ENCODE peak calls at places on chromosome 10, in seven cellular contexts. G is mesendoderm; W is psoas muscle; U is CD8-positive, alpha-beta memory T cell; R is spleen; K is mucosa of descending colon; V is pancreas. L is an unnamed sample.
A peak's percentile ranks its signal among the peaks of the same experiment; 100 is the strongest.

GRCh38 chr10:10942441-10942840 is 75.2 kb upstream of the CELF2 start:
- DNase-seq in G (no peak), W (no peak), U (no peak), R (no peak), K (no peak), V (no peak), L (no peak)

GRCh38 chr10:86958831-86959736 is 685 bp downstream of the SNCG start:
- DNase-seq in G (peak; percentile 79), W (peak; percentile 68), U (no peak), R (peak; percentile 81), K (no peak), V (no peak), L (peak; percentile 51)

GRCh38 chr10:64277536-64277935 is 756.3 kb downstream of the REEP3 start:
- DNase-seq in G (no peak), W (no peak), U (no peak), R (no peak), K (no peak), V (no peak), L (no peak)

GRCh38 chr10:114631678-114632417 is 26.2 kb downstream of the ABLIM1 start:
- DNase-seq in G (peak; percentile 73), W (peak; percentile 50), U (peak; percentile 18), R (peak; percentile 78), K (peak; percentile 56), V (peak; percentile 51), L (peak; percentile 33)

GRCh38 chr10:43407148-43407575 is 1.8 kb downstream of the HNRNPF start:
- DNase-seq in G (peak; percentile 46), W (peak; percentile 61), U (peak; percentile 62), R (peak; percentile 95), K (peak; percentile 71), V (peak; percentile 58), L (peak; percentile 32)

GRCh38 chr10:114611617-114612016 is 46.5 kb downstream of the ABLIM1 start:
- DNase-seq in G (no peak), W (no peak), U (no peak), R (no peak), K (no peak), V (no peak), L (peak; percentile 62)

GRCh38 chr10:107059872-107060271 is 104.6 kb downstream of the SORCS1 start:
- DNase-seq in G (no peak), W (no peak), U (no peak), R (no peak), K (no peak), V (no peak), L (no peak)

GRCh38 chr10:93026072-93026471 is 34.5 kb upstream of the CYP26C1 start:
- DNase-seq in G (no peak), W (no peak), U (no peak), R (no peak), K (no peak), V (no peak), L (no peak)

GRCh38 chr10:75261813-75262725 is 26.3 kb upstream of the COMTD1 start:
- DNase-seq in G (no peak), W (no peak), U (no peak), R (no peak), K (peak; percentile 36), V (peak; percentile 86), L (peak; percentile 37)

GRCh38 chr10:124087672-124088634 is 5.4 kb downstream of the CHST15 start:
- DNase-seq in G (no peak), W (no peak), U (no peak), R (no peak), K (peak; percentile 81), V (peak; percentile 47), L (no peak)

GRCh38 chr10:69179089-69179742 is 818 bp upstream of the SUPV3L1 start:
- DNase-seq in G (no peak), W (no peak), U (no peak), R (no peak), K (peak; percentile 37), V (peak; percentile 37), L (no peak)

GRCh38 chr10:71621783-71622526 is 97.6 kb downstream of the C10orf105 start:
- DNase-seq in G (peak; percentile 82), W (peak; percentile 41), U (no peak), R (no peak), K (no peak), V (peak; percentile 25), L (no peak)

GRCh38 chr10:71620642-71621041 is 98.9 kb downstream of the C10orf105 start:
- DNase-seq in G (no peak), W (no peak), U (no peak), R (no peak), K (no peak), V (no peak), L (no peak)

GRCh38 chr10:71623098-71623985 is 96.2 kb downstream of the C10orf105 start:
- DNase-seq in G (peak; percentile 68), W (no peak), U (no peak), R (no peak), K (no peak), V (no peak), L (peak; percentile 32)

GRCh38 chr10:71622656-71623055 is 96.9 kb downstream of the C10orf105 start:
- DNase-seq in G (no peak), W (no peak), U (no peak), R (no peak), K (no peak), V (no peak), L (no peak)

GRCh38 chr10:71621263-71621751 is 98.3 kb downstream of the C10orf105 start:
- DNase-seq in G (peak; percentile 88), W (peak; percentile 52), U (no peak), R (no peak), K (no peak), V (no peak), L (peak; percentile 46)
- H3K4me3 ChIP-seq in G (no peak overlapping the region), W (no peak overlapping the region), U (no peak overlapping the region), R (no peak overlapping the region), K (no peak overlapping the region), V (no peak overlapping the region), L (no peak overlapping the region)

GRCh38 chr10:128896964-128897363 is 570.1 kb upstream of the MGMT start:
- DNase-seq in G (no peak), W (no peak), U (no peak), R (no peak), K (no peak), V (no peak), L (no peak)
- H3K4me3 ChIP-seq in G (no peak overlapping the region), W (no peak overlapping the region), U (no peak overlapping the region), R (no peak overlapping the region), K (no peak overlapping the region), V (no peak overlapping the region), L (no peak overlapping the region)

DNA sequence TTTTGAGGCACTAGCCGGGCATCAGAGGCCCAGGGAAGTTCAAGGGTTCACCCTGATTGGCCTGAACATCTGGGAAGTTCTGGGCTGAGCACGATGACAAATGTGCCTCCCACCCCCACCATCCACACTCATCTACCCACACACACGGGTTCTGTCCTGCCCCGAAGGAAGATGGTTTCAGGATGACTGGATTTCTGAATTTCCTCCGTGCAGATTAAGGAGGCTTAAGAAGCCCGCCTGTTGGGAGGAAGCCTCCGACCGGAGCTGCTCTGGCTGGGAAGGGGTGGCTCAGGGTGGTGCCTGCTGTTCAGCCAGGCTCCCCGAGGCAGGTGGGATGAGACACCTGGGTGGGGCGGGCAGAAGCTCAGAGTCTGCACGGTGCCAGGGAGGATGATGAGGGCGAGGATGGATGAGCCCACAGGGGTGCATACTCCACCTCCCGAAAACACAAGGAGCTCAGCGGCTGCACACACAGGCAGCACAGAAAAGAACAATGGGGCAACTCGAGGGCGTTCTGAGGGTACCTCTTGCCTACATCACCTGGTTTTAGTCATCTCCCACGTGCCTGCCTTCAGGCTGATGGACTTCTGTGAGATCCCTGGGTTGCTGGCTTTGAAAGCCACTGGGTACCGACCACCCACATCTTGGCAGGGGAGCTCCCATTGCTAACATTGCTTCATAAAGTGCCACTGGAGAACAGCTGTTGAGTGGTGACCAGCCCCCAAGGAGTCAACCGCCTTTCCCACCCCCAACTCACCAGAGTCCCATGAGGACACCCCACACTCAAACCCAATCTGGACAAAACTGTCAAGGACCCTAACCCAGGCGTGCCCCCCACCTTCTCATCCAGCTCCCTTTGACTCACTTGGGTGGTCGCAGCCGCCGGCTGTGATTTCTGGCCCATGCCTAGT is 41.2 kb downstream of the CALML3 start:
- DNase-seq in G (no peak), W (no peak), U (no peak), R (peak; percentile 65), K (no peak), V (no peak), L (peak; percentile 62)
- H3K4me3 ChIP-seq in G (no peak overlapping the region), W (no peak overlapping the region), U (no peak overlapping the region), R (no peak overlapping the region), K (no peak overlapping the region), V (no peak overlapping the region), L (no peak overlapping the region)

DNA sequence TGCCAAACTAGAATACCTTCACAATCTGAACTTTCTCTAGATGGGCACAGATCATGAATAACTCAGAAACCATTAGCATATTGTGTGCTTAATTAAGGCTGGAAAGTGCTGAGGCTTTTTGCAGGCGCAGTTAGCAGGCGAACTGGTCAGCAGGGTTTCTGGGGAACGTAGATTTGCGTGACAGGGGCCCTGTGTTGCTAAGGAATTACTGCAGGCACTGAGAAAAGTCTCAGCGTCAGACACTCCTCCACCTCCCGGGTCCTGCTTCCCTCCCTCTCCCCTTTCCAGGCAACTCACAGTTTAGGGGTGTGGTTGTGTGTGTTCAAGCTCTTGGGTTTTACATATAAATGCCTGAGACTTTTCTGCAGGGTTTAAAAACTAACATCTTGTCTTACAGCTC is 2.2 kb downstream of the MAP3K8 start:
- DNase-seq in G (peak; percentile 82), W (no peak), U (no peak), R (no peak), K (peak; percentile 42), V (no peak), L (no peak)
- H3K4me3 ChIP-seq in G (no peak overlapping the region), W (peak overlapping the region; percentile 93), U (peak overlapping the region; percentile 58), R (peak overlapping the region; percentile 95), K (no peak overlapping the region), V (no peak overlapping the region), L (no peak overlapping the region)

GRCh38 chr10:13706604-13707003 is 119.8 kb downstream of the PRPF18 start:
- DNase-seq in G (no peak), W (no peak), U (no peak), R (peak; percentile 32), K (peak; percentile 52), V (no peak), L (no peak)
- H3K4me3 ChIP-seq in G (peak overlapping the region; percentile 24), W (peak overlapping the region; percentile 63), U (peak overlapping the region; percentile 49), R (peak overlapping the region; percentile 34), K (no peak overlapping the region), V (peak overlapping the region; percentile 68), L (no peak overlapping the region)

GRCh38 chr10:3848005-3848767 is 63.2 kb upstream of the KLF6 start:
- DNase-seq in G (no peak), W (no peak), U (no peak), R (no peak), K (no peak), V (no peak), L (no peak)
- H3K4me3 ChIP-seq in G (no peak overlapping the region), W (no peak overlapping the region), U (no peak overlapping the region), R (no peak overlapping the region), K (no peak overlapping the region), V (no peak overlapping the region), L (no peak overlapping the region)

DNA sequence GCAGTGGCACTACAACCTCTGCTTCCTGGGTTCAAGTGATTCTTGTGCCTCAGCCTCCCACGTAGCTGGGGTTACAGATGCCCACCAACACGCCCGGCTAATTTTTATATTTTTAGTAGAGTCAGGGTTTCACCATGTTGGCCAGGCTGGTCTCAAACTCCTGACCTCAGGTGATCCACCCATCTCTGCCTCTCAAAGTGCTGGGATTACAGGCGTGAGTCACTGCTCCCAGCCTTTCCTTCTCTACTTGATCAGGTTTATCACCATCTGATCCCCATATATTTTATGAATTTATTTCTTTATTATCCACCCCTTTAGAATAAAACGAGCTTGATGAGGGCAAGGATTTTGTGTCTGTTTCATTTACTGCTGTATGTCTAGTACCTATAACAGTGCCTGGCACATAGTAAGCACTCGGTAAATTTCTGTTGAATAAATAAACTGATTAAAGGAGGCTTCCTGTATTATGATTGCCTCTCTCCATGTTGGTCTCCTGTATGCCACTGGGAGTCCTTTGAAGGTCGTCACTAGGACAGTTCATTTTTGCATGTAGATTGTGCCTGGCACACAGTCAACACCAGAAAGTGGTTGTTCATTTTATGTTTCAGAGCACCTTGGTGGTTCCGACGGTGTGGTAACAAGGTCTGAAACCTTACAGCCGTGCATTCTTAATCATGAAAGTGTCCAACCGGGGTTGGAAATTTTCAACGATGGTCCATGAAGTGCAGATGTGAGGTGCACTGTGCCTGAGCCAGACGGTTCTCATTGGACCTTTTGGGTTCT is 9.6 kb upstream of the EIF3A start:
- DNase-seq in G (no peak), W (no peak), U (no peak), R (no peak), K (peak; percentile 62), V (no peak), L (no peak)
- H3K4me3 ChIP-seq in G (no peak overlapping the region), W (no peak overlapping the region), U (peak overlapping the region; percentile 31), R (no peak overlapping the region), K (no peak overlapping the region), V (no peak overlapping the region), L (no peak overlapping the region)